ENCODE peak calls at places on chromosomes 11 and 22, in nine cellular contexts. One of them, this sample, is unnamed.

GRCh38 chr11:119673389-119674336 is 55.3 kb downstream of the NECTIN1 start:
- DNase-seq in body of pancreas: peak
- DNase-seq in cardiac fibroblast: no peak
- DNase-seq in astrocyte of the cerebellum: no peak
- DNase-seq in kidney epithelial cell: no peak
- DNase-seq in fibroblast of pulmonary artery: no peak
- DNase-seq in sigmoid colon: no peak
- DNase-seq in neural progenitor cell: no peak
- DNase-seq in AG04450: no peak
- DNase-seq in this sample: no peak

GRCh38 chr11:106415510-106415909 is 338.0 kb downstream of the AASDHPPT start:
- DNase-seq in sigmoid colon: no peak
- DNase-seq in cardiac fibroblast: no peak
- DNase-seq in fibroblast of pulmonary artery: no peak
- DNase-seq in body of pancreas: no peak
- DNase-seq in astrocyte of the cerebellum: no peak
- DNase-seq in kidney epithelial cell: no peak
- DNase-seq in neural progenitor cell: no peak
- DNase-seq in AG04450: no peak
- DNase-seq in this sample: no peak

GRCh38 chr22:28424427-28425080 is 255.1 kb downstream of the TTC28 start:
- DNase-seq in AG04450: peak
- DNase-seq in body of pancreas: no peak
- DNase-seq in cardiac fibroblast: peak
- DNase-seq in kidney epithelial cell: no peak
- DNase-seq in neural progenitor cell: no peak
- DNase-seq in sigmoid colon: no peak
- DNase-seq in fibroblast of pulmonary artery: peak
- DNase-seq in astrocyte of the cerebellum: peak
- DNase-seq in this sample: peak

GRCh38 chr11:125123947-125124633 is 12.7 kb upstream of the TMEM218 start:
- DNase-seq in AG04450: no peak
- DNase-seq in fibroblast of pulmonary artery: peak
- DNase-seq in astrocyte of the cerebellum: peak
- DNase-seq in body of pancreas: peak
- DNase-seq in kidney epithelial cell: no peak
- DNase-seq in sigmoid colon: no peak
- DNase-seq in neural progenitor cell: peak
- DNase-seq in cardiac fibroblast: peak
- DNase-seq in this sample: peak

GRCh38 chr22:44219101-44219870 is 38.6 kb downstream of the PARVG start:
- DNase-seq in fibroblast of pulmonary artery: no peak
- DNase-seq in neural progenitor cell: no peak
- DNase-seq in cardiac fibroblast: no peak
- DNase-seq in kidney epithelial cell: no peak
- DNase-seq in body of pancreas: no peak
- DNase-seq in AG04450: no peak
- DNase-seq in sigmoid colon: no peak
- DNase-seq in astrocyte of the cerebellum: no peak
- DNase-seq in this sample: no peak

GRCh38 chr11:44566952-44567875 is 1.8 kb downstream of the CD82 start:
- DNase-seq in sigmoid colon: peak
- DNase-seq in fibroblast of pulmonary artery: no peak
- DNase-seq in body of pancreas: no peak
- DNase-seq in neural progenitor cell: no peak
- DNase-seq in cardiac fibroblast: no peak
- DNase-seq in AG04450: no peak
- DNase-seq in kidney epithelial cell: no peak
- DNase-seq in astrocyte of the cerebellum: no peak
- DNase-seq in this sample: no peak

GRCh38 chr11:65560555-65561418 is 2.6 kb upstream of the LTBP3 start:
- DNase-seq in neural progenitor cell: peak
- DNase-seq in astrocyte of the cerebellum: no peak
- DNase-seq in sigmoid colon: peak
- DNase-seq in body of pancreas: peak
- DNase-seq in kidney epithelial cell: no peak
- DNase-seq in AG04450: no peak
- DNase-seq in fibroblast of pulmonary artery: peak
- DNase-seq in cardiac fibroblast: peak
- DNase-seq in this sample: peak

GRCh38 chr22:24728790-24729637 is 45.5 kb downstream of the PIWIL3 start:
- DNase-seq in fibroblast of pulmonary artery: peak
- DNase-seq in body of pancreas: peak
- DNase-seq in kidney epithelial cell: no peak
- DNase-seq in sigmoid colon: no peak
- DNase-seq in cardiac fibroblast: peak
- DNase-seq in astrocyte of the cerebellum: no peak
- DNase-seq in neural progenitor cell: peak
- DNase-seq in AG04450: peak
- DNase-seq in this sample: peak

GRCh38 chr22:25495286-25495685 is 69.2 kb upstream of the GRK3 start:
- DNase-seq in AG04450: no peak
- DNase-seq in sigmoid colon: no peak
- DNase-seq in cardiac fibroblast: peak
- DNase-seq in body of pancreas: peak
- DNase-seq in fibroblast of pulmonary artery: peak
- DNase-seq in astrocyte of the cerebellum: no peak
- DNase-seq in neural progenitor cell: no peak
- DNase-seq in kidney epithelial cell: no peak
- DNase-seq in this sample: no peak

GRCh38 chr11:64813826-64814225 is 3.5 kb upstream of the MEN1 start:
- DNase-seq in cardiac fibroblast: no peak
- DNase-seq in kidney epithelial cell: no peak
- DNase-seq in body of pancreas: peak
- DNase-seq in astrocyte of the cerebellum: no peak
- DNase-seq in sigmoid colon: no peak
- DNase-seq in AG04450: no peak
- DNase-seq in neural progenitor cell: no peak
- DNase-seq in fibroblast of pulmonary artery: no peak
- DNase-seq in this sample: no peak

GRCh38 chr11:27213232-27213660 is 149.8 kb downstream of the CCDC34 start:
- DNase-seq in astrocyte of the cerebellum: peak
- DNase-seq in sigmoid colon: no peak
- DNase-seq in AG04450: peak
- DNase-seq in kidney epithelial cell: peak
- DNase-seq in fibroblast of pulmonary artery: peak
- DNase-seq in cardiac fibroblast: peak
- DNase-seq in neural progenitor cell: peak
- DNase-seq in body of pancreas: peak
- DNase-seq in this sample: peak

GRCh38 chr11:131889146-131889577 is 518.7 kb downstream of the NTM start:
- DNase-seq in kidney epithelial cell: peak
- DNase-seq in body of pancreas: no peak
- DNase-seq in sigmoid colon: no peak
- DNase-seq in astrocyte of the cerebellum: peak
- DNase-seq in fibroblast of pulmonary artery: peak
- DNase-seq in AG04450: peak
- DNase-seq in cardiac fibroblast: peak
- DNase-seq in neural progenitor cell: peak
- DNase-seq in this sample: peak

GRCh38 chr11:102802341-102802740 is 4.4 kb upstream of the MMP1 start:
- DNase-seq in cardiac fibroblast: peak
- DNase-seq in body of pancreas: no peak
- DNase-seq in sigmoid colon: no peak
- DNase-seq in fibroblast of pulmonary artery: peak
- DNase-seq in AG04450: peak
- DNase-seq in astrocyte of the cerebellum: peak
- DNase-seq in kidney epithelial cell: no peak
- DNase-seq in neural progenitor cell: no peak
- DNase-seq in this sample: peak

GRCh38 chr11:19718976-19719375 is 6.3 kb downstream of the NAV2 start:
- DNase-seq in kidney epithelial cell: no peak
- DNase-seq in neural progenitor cell: no peak
- DNase-seq in fibroblast of pulmonary artery: no peak
- DNase-seq in astrocyte of the cerebellum: no peak
- DNase-seq in AG04450: no peak
- DNase-seq in cardiac fibroblast: no peak
- DNase-seq in body of pancreas: no peak
- DNase-seq in sigmoid colon: no peak
- DNase-seq in this sample: no peak

GRCh38 chr11:60910281-60910687 is 3.7 kb upstream of the TMEM109 start:
- DNase-seq in AG04450: no peak
- DNase-seq in kidney epithelial cell: no peak
- DNase-seq in astrocyte of the cerebellum: no peak
- DNase-seq in neural progenitor cell: no peak
- DNase-seq in sigmoid colon: peak
- DNase-seq in fibroblast of pulmonary artery: no peak
- DNase-seq in body of pancreas: peak
- DNase-seq in cardiac fibroblast: no peak
- DNase-seq in this sample: no peak

DNA sequence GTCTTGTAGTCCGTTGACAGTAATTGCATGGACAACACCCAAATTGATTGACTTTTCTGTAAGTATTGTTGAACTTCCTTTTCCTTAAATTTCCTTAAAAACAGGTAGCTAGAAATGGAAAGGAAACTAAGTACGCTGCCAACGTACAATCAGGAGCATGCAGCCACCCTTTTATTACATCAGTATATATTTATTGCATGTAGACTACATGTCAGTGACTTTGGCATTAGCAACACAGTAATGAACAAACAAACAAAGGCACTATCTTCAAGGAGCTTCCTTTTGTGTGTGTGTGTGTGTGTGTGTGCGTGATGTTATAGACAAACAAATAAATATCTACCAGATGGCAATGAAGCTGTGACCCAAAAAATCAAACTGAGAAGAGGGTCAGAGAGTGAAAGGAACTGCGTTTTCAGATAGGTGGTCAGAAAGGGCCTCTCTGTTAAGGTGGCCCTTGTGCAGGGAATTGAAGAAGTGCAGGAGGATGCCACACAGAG is at the start of gene OR9Q1:
- DNase-seq in fibroblast of pulmonary artery: no peak
- DNase-seq in astrocyte of the cerebellum: no peak
- DNase-seq in neural progenitor cell: no peak
- DNase-seq in body of pancreas: no peak
- DNase-seq in cardiac fibroblast: no peak
- DNase-seq in sigmoid colon: no peak
- DNase-seq in kidney epithelial cell: no peak
- DNase-seq in AG04450: no peak
- DNase-seq in this sample: no peak
- H3K4me3 ChIP-seq in fibroblast of pulmonary artery: no peak
- H3K4me3 ChIP-seq in astrocyte of the cerebellum: no peak
- H3K4me3 ChIP-seq in neural progenitor cell: no peak
- H3K4me3 ChIP-seq in body of pancreas: no peak
- H3K4me3 ChIP-seq in cardiac fibroblast: no peak
- H3K4me3 ChIP-seq in sigmoid colon: no peak
- H3K4me3 ChIP-seq in kidney epithelial cell: no peak
- H3K4me3 ChIP-seq in AG04450: no peak
- H3K4me3 ChIP-seq in this sample: no peak

DNA sequence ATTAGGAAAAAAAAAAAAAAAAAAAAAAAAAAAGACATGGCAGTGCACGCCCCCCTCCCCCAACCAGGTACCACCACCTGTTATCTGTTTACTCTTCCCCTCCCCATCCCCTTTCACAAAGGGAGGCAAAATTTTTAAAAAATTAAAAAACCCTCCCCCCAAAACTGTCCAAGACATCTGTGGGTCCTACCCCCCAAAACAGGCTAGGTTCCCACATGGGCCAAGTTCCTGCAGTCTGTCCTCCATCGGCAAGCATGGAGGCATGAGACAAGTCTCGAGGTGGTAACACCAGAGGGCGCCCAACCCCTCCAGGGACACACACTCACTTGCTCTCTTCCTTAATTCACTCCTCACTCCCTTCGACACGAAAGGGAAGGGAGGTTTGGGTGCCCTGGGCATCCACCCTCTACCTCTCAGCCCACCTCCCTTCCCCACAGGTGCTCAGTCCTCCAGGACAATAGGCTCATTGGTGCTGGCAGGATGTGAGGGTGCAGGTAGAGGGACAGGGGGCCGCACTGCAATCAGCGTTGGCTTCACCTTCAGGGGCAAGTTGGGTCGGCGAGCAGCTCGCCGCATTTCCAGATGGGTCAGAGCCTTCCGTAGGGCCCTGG is 2.2 kb upstream of the TUT1 start:
- DNase-seq in neural progenitor cell: peak
- DNase-seq in AG04450: peak
- DNase-seq in sigmoid colon: peak
- DNase-seq in kidney epithelial cell: no peak
- DNase-seq in fibroblast of pulmonary artery: peak
- DNase-seq in body of pancreas: peak
- DNase-seq in astrocyte of the cerebellum: no peak
- DNase-seq in cardiac fibroblast: peak
- DNase-seq in this sample: peak
- TF ChIP-seq CTCF in neural progenitor cell: peak
- TF ChIP-seq CTCF in AG04450: peak
- TF ChIP-seq CTCF in sigmoid colon: peak
- TF ChIP-seq CTCF in kidney epithelial cell: peak
- TF ChIP-seq CTCF in fibroblast of pulmonary artery: peak
- TF ChIP-seq CTCF in body of pancreas: peak
- TF ChIP-seq CTCF in astrocyte of the cerebellum: peak
- TF ChIP-seq CTCF in cardiac fibroblast: peak
- TF ChIP-seq CTCF in this sample: peak

GRCh38 chr11:2807276-2807681 is 78.3 kb downstream of the CDKN1C start:
- DNase-seq in kidney epithelial cell: no peak
- DNase-seq in sigmoid colon: peak
- DNase-seq in cardiac fibroblast: no peak
- DNase-seq in astrocyte of the cerebellum: no peak
- DNase-seq in fibroblast of pulmonary artery: peak
- DNase-seq in AG04450: no peak
- DNase-seq in body of pancreas: peak
- DNase-seq in neural progenitor cell: no peak
- DNase-seq in this sample: no peak
- H3K4me3 ChIP-seq in kidney epithelial cell: no peak
- H3K4me3 ChIP-seq in sigmoid colon: peak
- H3K4me3 ChIP-seq in cardiac fibroblast: no peak
- H3K4me3 ChIP-seq in astrocyte of the cerebellum: peak
- H3K4me3 ChIP-seq in fibroblast of pulmonary artery: no peak
- H3K4me3 ChIP-seq in AG04450: no peak
- H3K4me3 ChIP-seq in body of pancreas: no peak
- H3K4me3 ChIP-seq in neural progenitor cell: no peak
- H3K4me3 ChIP-seq in this sample: no peak

DNA sequence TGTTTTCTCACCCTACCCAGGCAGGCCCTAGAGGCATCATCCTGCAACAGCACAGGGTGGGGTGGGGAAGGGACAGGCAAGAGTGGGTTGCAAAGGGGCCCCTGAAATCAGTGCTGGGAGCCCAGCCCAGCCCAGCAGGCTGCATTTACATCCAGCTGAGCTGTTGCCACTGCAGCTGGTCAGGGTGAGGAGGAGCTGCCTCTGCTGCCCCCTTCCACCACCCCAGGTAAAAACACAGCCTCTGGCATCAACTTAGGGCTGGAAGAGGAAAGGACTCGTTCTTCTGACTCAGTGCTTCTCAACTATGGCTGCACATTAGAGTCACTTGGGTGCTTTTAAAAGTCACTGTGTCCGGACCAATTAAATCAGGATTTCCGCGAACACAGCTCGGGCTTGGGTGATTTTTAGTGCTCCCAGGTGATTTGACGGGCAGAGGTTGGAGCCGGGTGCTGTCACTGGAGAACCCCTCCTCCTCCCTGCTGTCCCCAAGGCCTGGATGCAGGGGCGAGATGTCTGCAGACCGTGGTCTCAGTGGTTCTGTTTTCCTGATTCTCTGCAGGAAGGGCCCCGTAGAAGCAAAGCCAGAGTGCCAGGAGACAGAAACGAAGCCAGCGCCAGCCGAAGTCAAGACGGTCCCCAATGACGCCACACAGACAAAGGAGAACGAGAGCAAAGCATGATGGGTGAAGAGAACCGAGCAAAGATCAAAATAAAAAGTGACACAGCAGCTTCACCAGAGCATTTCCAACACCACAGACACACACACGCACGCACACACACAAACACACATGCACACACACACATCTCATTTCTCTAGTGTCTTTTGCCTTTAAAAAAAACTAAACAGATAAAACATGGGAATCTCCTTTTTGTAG is 39.4 kb upstream of the TTC12 start:
- DNase-seq in body of pancreas: no peak
- DNase-seq in sigmoid colon: no peak
- DNase-seq in fibroblast of pulmonary artery: peak
- DNase-seq in astrocyte of the cerebellum: no peak
- DNase-seq in neural progenitor cell: peak
- DNase-seq in cardiac fibroblast: no peak
- DNase-seq in kidney epithelial cell: no peak
- DNase-seq in AG04450: no peak
- DNase-seq in this sample: no peak
- TF ChIP-seq CTCF in body of pancreas: no peak
- TF ChIP-seq CTCF in sigmoid colon: no peak
- TF ChIP-seq CTCF in fibroblast of pulmonary artery: peak
- TF ChIP-seq CTCF in astrocyte of the cerebellum: peak
- TF ChIP-seq CTCF in neural progenitor cell: peak
- TF ChIP-seq CTCF in cardiac fibroblast: no peak
- TF ChIP-seq CTCF in kidney epithelial cell: peak
- TF ChIP-seq CTCF in AG04450: no peak
- TF ChIP-seq CTCF in this sample: no peak